ENCODE peak calls at places on chromosomes 11 and 22, in four cellular contexts. S is iPS-NIHi11; U is activated CD8-positive, alpha-beta memory T cell treated with anti-CD3 and anti-CD28 coated beads, Interleukin-2, amount 50 U/mL, for 48 hours; L is left ventricle myocardium inferior. R is an unnamed sample.

GRCh38 chr11:75261474-75261847 is 20.9 kb downstream of the TPBGL start:
- DNase-seq in S (no peak), U (no peak), L (no peak), R (no peak)

GRCh38 chr11:126147268-126148111 is 64.0 kb downstream of the RPUSD4 start:
- DNase-seq in S (no peak), U (no peak), L (no peak), R (no peak)

GRCh38 chr11:36361472-36361871 is 65.4 kb downstream of the PRR5L start:
- DNase-seq in S (no peak), U (no peak), L (no peak), R (no peak)

GRCh38 chr11:74278721-74279148 is 32.7 kb downstream of the P4HA3 start:
- DNase-seq in S (no peak), U (no peak), L (peak), R (no peak)

GRCh38 chr22:36194971-36195370 is 6.6 kb downstream of the APOL4 start:
- DNase-seq in S (peak), U (no peak), L (peak), R (peak)

GRCh38 chr22:42316988-42317387 is 46.5 kb upstream of the TCF20 start:
- DNase-seq in S (no peak), U (peak), L (peak), R (no peak)

GRCh38 chr11:117604349-117604995 is 192.5 kb downstream of the DSCAML1 start:
- DNase-seq in S (no peak), U (no peak), L (no peak), R (no peak)

GRCh38 chr22:46079093-46079860 is 71.0 kb upstream of the PPARA start:
- DNase-seq in S (no peak), U (no peak), L (peak), R (no peak)

GRCh38 chr11:1197431-1197885 is 25.4 kb upstream of the MUC5B start:
- DNase-seq in S (no peak), U (no peak), L (peak), R (no peak)

GRCh38 chr11:78038697-78039313 is 15.7 kb upstream of the KCTD14 start:
- DNase-seq in S (no peak), U (no peak), L (no peak), R (no peak)

GRCh38 chr11:79081441-79082124 is 359.2 kb downstream of the TENM4 start:
- DNase-seq in S (no peak), U (no peak), L (no peak), R (no peak)

GRCh38 chr11:8092587-8093424 is 11.8 kb downstream of the TUB start:
- DNase-seq in S (peak), U (peak), L (peak), R (peak)

GRCh38 chr11:41879186-41879738 is 419.8 kb upstream of the LRRC4C start:
- DNase-seq in S (no peak), U (no peak), L (no peak), R (no peak)

GRCh38 chr22:19036523-19037273 is 85.5 kb downstream of the DGCR2 start:
- DNase-seq in S (no peak), U (peak), L (no peak), R (no peak)

GRCh38 chr11:118226781-118227180 is 2.0 kb upstream of the JAML start:
- DNase-seq in S (no peak), U (no peak), L (no peak), R (no peak)

GRCh38 chr11:37770145-37770544 is 1172.1 kb upstream of the RAG2 start:
- DNase-seq in S (no peak), U (no peak), L (no peak), R (no peak)

GRCh38 chr22:45731798-45732495 is 60.3 kb downstream of the ATXN10 start:
- DNase-seq in S (peak), U (no peak), L (no peak), R (no peak)

GRCh38 chr11:9004310-9004945 is 627 bp upstream of the NRIP3 start:
- DNase-seq in S (peak), U (peak), L (no peak), R (no peak)

GRCh38 chr11:116576523-116576922 is 196.3 kb downstream of the BUD13 start:
- DNase-seq in S (no peak), U (no peak), L (no peak), R (no peak)

GRCh38 chr11:47863189-47863892 is 15.2 kb upstream of the NUP160 start:
- DNase-seq in S (no peak), U (no peak), L (no peak), R (no peak)

GRCh38 chr11:46778416-46778815 is 59.4 kb downstream of the F2 start:
- DNase-seq in S (no peak), U (no peak), L (no peak), R (no peak)

GRCh38 chr22:17570851-17571631 is 7.7 kb downstream of the SLC25A18 start:
- DNase-seq in S (no peak), U (no peak), L (peak), R (no peak)

GRCh38 chr11:210122-210802 is 2.8 kb downstream of the RIC8A start:
- DNase-seq in S (no peak), U (no peak), L (no peak), R (no peak)

GRCh38 chr11:125164091-125164421 is 495 bp upstream of the PKNOX2 start:
- DNase-seq in S (no peak), U (no peak), L (no peak), R (no peak)

GRCh38 chr11:87351671-87352070 is 313.9 kb downstream of the TMEM135 start:
- DNase-seq in S (no peak), U (no peak), L (no peak), R (no peak)

GRCh38 chr22:37167176-37167980 is 17.7 kb upstream of the IL2RB start:
- DNase-seq in S (no peak), U (peak), L (peak), R (no peak)

GRCh38 chr11:94537051-94537600 is 6.6 kb upstream of the FUT4 start:
- DNase-seq in S (no peak), U (no peak), L (no peak), R (no peak)

GRCh38 chr11:35997908-35998307 is 54.0 kb downstream of the LDLRAD3 start:
- DNase-seq in S (no peak), U (no peak), L (no peak), R (no peak)

GRCh38 chr11:74011360-74012071 is 2.6 kb upstream of the UCP3 start:
- DNase-seq in S (no peak), U (peak), L (no peak), R (peak)

GRCh38 chr11:78391424-78391823 is 26.2 kb downstream of the GAB2 start:
- DNase-seq in S (no peak), U (no peak), L (no peak), R (no peak)

GRCh38 chr11:114040706-114041211 is 18.8 kb upstream of the ZBTB16 start:
- DNase-seq in S (no peak), U (no peak), L (no peak), R (no peak)

GRCh38 chr11:34907934-34908593 is 8.1 kb downstream of the APIP start:
- DNase-seq in S (no peak), U (no peak), L (no peak), R (no peak)

R was measured in stimulated activated naive B cell treated with anti-CD40 and anti-IgM and Interleukin-4, amounts not matched to agents 10 μg/mL and 1 μg/mL and 100 μg/mL, for 72 hours.